ENCODE peak calls at places on chromosomes 16 and 17, in five cellular contexts. O is NCI-H1048, C is thoracic aorta, X is NCI-H146, B is non-pigmented ciliary epithelial cell. V is an unnamed sample.

GRCh38 chr16:28324235-28324886 is 32.0 kb downstream of the SBK1 start:
- DNase-seq in O (no peak), C (no peak), X (peak; percentile 51), B (no peak), V (no peak)

GRCh38 chr16:89505204-89506112 is 2.7 kb upstream of the SPG7 start:
- DNase-seq in O (no peak), C (peak; percentile 74), X (no peak), B (peak; percentile 40), V (no peak)

GRCh38 chr16:30069575-30070462 is 4.3 kb downstream of the ALDOA start:
- DNase-seq in O (no peak), C (no peak), X (no peak), B (no peak), V (no peak)

GRCh38 chr17:79811036-79811887 is 14.4 kb upstream of the CBX8 start:
- DNase-seq in O (no peak), C (no peak), X (peak; percentile 80), B (no peak), V (peak; percentile 46)

GRCh38 chr17:73151888-73152633 is 12.7 kb upstream of the SSTR2 start:
- DNase-seq in O (no peak), C (no peak), X (peak; percentile 44), B (no peak), V (no peak)

GRCh38 chr16:12652924-12653323 is 150.8 kb downstream of the CPPED1 start:
- DNase-seq in O (no peak), C (no peak), X (no peak), B (no peak), V (no peak)

GRCh38 chr16:85178006-85178591 is 65.8 kb upstream of the CIBAR2 start:
- DNase-seq in O (no peak), C (no peak), X (no peak), B (no peak), V (no peak)

GRCh38 chr16:4011225-4011939 is 104.9 kb downstream of the ADCY9 start:
- DNase-seq in O (no peak), C (no peak), X (no peak), B (no peak), V (no peak)